ENCODE peak calls at places on chromosomes 16 and 17, in five cellular contexts. T is CD8-positive, alpha-beta T cell; K is left ventricle myocardium inferior; E is upper lobe of right lung; Q is suprapubic skin. D is an unnamed sample.

GRCh38 chr17:75064867-75065561 is 18.0 kb downstream of the KCTD2 start:
- DNase-seq in T (no peak), E (no peak), Q (no peak), K (no peak), D (no peak)

GRCh38 chr17:41619162-41619933 is 5.0 kb downstream of the KRT17 start:
- DNase-seq in T (no peak), K (no peak), E (peak; percentile 48), Q (peak; percentile 57), D (no peak)

GRCh38 chr16:22400899-22401298 is 26.5 kb upstream of the CDR2 start:
- DNase-seq in K (no peak), Q (no peak), T (no peak), E (no peak), D (no peak)

GRCh38 chr16:54526916-54527315 is 240.3 kb upstream of the IRX3 start:
- DNase-seq in T (no peak), K (no peak), E (no peak), Q (no peak), D (no peak)

GRCh38 chr17:4753392-4753791 is 13.7 kb upstream of the CXCL16 start:
- DNase-seq in K (no peak), Q (no peak), E (no peak), T (no peak), D (no peak)

GRCh38 chr16:63080736-63081135 is 1044.5 kb upstream of the CDH8 start:
- DNase-seq in K (no peak), Q (no peak), E (no peak), T (no peak), D (no peak)

GRCh38 chr17:48559609-48560451 is 14.9 kb upstream of the HOXB2 start:
- DNase-seq in K (no peak), E (peak; percentile 38), Q (no peak), T (no peak), D (no peak)

GRCh38 chr17:2170023-2170422 is 115.1 kb downstream of the HIC1 start:
- DNase-seq in K (no peak), T (no peak), E (no peak), Q (no peak), D (peak; percentile 39)

GRCh38 chr16:57577214-57577613 is 34.8 kb downstream of the ADGRG5 start:
- DNase-seq in T (no peak), Q (no peak), E (no peak), K (no peak), D (no peak)

GRCh38 chr17:39167492-39167891 is 1.5 kb upstream of the ARL5C start:
- DNase-seq in T (no peak), K (peak; percentile 50), Q (no peak), E (no peak), D (no peak)

GRCh38 chr16:17499223-17499902 is 28.6 kb upstream of the XYLT1 start:
- DNase-seq in T (no peak), Q (no peak), K (no peak), E (no peak), D (no peak)

GRCh38 chr17:17774009-17774881 is 62.5 kb downstream of the SREBF1 start:
- DNase-seq in Q (no peak), E (no peak), T (no peak), K (peak; percentile 34), D (peak; percentile 83)

GRCh38 chr17:35088647-35088910 is 25.1 kb upstream of the RFFL start:
- DNase-seq in K (no peak), Q (no peak), E (no peak), T (no peak), D (peak; percentile 65)

GRCh38 chr16:81004646-81005353 is 1.9 kb downstream of the CMC2 start:
- DNase-seq in E (no peak), Q (no peak), T (no peak), K (no peak), D (no peak)

GRCh38 chr16:52237823-52238222 is 309.1 kb downstream of the TOX3 start:
- DNase-seq in Q (no peak), T (no peak), K (no peak), E (peak; percentile 36), D (no peak)

GRCh38 chr17:37358098-37358829 is 17.5 kb upstream of the C17orf78 start:
- DNase-seq in E (peak; percentile 78), Q (peak; percentile 75), K (peak; percentile 25), T (peak; percentile 52), D (peak; percentile 57)

GRCh38 chr17:57975044-57975443 is 13.0 kb downstream of the VEZF1 start:
- DNase-seq in K (no peak), Q (no peak), T (no peak), E (no peak), D (no peak)

GRCh38 chr17:82016061-82016874 is 6.4 kb downstream of the CENPX start:
- DNase-seq in T (no peak), K (no peak), E (no peak), Q (no peak), D (no peak)

GRCh38 chr16:533391-534088 is 6.0 kb downstream of the CAPN15 start:
- DNase-seq in E (no peak), Q (no peak), K (no peak), T (no peak), D (peak; percentile 85)

GRCh38 chr16:89791278-89791995 is 25.0 kb downstream of the FANCA start:
- DNase-seq in Q (no peak), T (no peak), K (no peak), E (no peak), D (no peak)

GRCh38 chr16:20598832-20599469 is 22.8 kb upstream of the ACSM2B start:
- DNase-seq in E (no peak), Q (no peak), K (no peak), T (no peak), D (no peak)

GRCh38 chr16:8961811-8962390 is 1.8 kb downstream of the USP7 start:
- DNase-seq in T (no peak), Q (no peak), E (no peak), K (no peak), D (no peak)

GRCh38 chr16:70342016-70342415 is 4.7 kb upstream of the DDX19A start:
- DNase-seq in Q (no peak), T (no peak), E (no peak), K (no peak), D (no peak)

GRCh38 chr17:69485126-69485724 is 70.7 kb downstream of the MAP2K6 start:
- DNase-seq in K (no peak), Q (no peak), T (no peak), E (no peak), D (no peak)

GRCh38 chr17:10144976-10145375 is 53.4 kb downstream of the GAS7 start:
- DNase-seq in Q (no peak), K (no peak), E (no peak), T (no peak), D (no peak)

GRCh38 chr17:30780343-30780742 is 44.1 kb downstream of the CRLF3 start:
- DNase-seq in T (no peak), Q (no peak), K (no peak), E (no peak), D (no peak)

GRCh38 chr16:48335961-48336360 is 49.3 kb downstream of the SIAH1 start:
- DNase-seq in Q (no peak), E (no peak), K (no peak), T (no peak), D (no peak)

DNA sequence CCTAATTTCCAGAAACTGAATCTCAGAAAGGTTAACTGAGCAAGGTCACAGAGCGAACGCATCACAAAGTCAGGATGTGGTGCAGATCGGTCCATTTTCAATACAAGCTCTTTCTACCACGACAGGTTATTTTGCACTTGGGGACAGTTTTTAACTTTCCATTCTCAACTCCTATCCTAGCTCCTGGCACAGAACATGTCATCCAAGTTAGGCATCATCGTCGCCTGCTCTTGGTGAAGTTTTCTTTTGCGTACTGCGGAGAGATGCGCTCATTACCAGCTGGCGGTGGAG is 15.5 kb upstream of the ERN1 start:
- DNase-seq in T (no peak), Q (no peak), E (no peak), K (no peak), D (no peak)
- TF ChIP-seq CTCF in T (no peak), Q (no peak), E (no peak), K (no peak), D (no peak)

GRCh38 chr17:80101160-80101945 is at the start of gene GAA:
- DNase-seq in T (peak; percentile 95), E (peak; percentile 94), Q (peak; percentile 88), K (peak; percentile 87), D (peak; percentile 88)

GRCh38 chr17:80100035-80100323 is 1.4 kb upstream of the GAA start:
- DNase-seq in K (no peak), E (no peak), T (no peak), Q (no peak), D (no peak)

GRCh38 chr17:80101946-80102706 is 745 bp downstream of the GAA start:
- DNase-seq in E (peak; percentile 69), K (no peak), T (no peak), Q (peak; percentile 71), D (no peak)

GRCh38 chr17:80097307-80097630 is 4.1 kb upstream of the GAA start:
- DNase-seq in Q (no peak), K (no peak), T (no peak), E (no peak), D (no peak)

GRCh38 chr17:80099291-80100034 is 1.9 kb upstream of the GAA start:
- DNase-seq in T (no peak), E (no peak), Q (peak; percentile 32), K (no peak), D (no peak)
- H3K36me3 ChIP-seq in T (no peaks in the 10 kb centered on the region), E (no peaks in the 10 kb centered on the region), Q (no peaks in the 10 kb centered on the region), K (no peaks in the 10 kb centered on the region), D (no peaks in the 10 kb centered on the region)

GRCh38 chr16:82672676-82673075 is 45.9 kb downstream of the CDH13 start:
- DNase-seq in Q (no peak), K (no peak), E (no peak), T (no peak), D (no peak)

GRCh38 chr16:82668094-82668493 is 41.3 kb downstream of the CDH13 start:
- DNase-seq in K (no peak), Q (no peak), T (no peak), E (no peak), D (no peak)

GRCh38 chr16:82675300-82675699 is 48.5 kb downstream of the CDH13 start:
- DNase-seq in Q (no peak), T (no peak), E (no peak), K (no peak), D (no peak)

GRCh38 chr16:82667437-82667836 is 40.7 kb downstream of the CDH13 start:
- DNase-seq in E (no peak), K (no peak), Q (no peak), T (no peak), D (no peak)

DNA sequence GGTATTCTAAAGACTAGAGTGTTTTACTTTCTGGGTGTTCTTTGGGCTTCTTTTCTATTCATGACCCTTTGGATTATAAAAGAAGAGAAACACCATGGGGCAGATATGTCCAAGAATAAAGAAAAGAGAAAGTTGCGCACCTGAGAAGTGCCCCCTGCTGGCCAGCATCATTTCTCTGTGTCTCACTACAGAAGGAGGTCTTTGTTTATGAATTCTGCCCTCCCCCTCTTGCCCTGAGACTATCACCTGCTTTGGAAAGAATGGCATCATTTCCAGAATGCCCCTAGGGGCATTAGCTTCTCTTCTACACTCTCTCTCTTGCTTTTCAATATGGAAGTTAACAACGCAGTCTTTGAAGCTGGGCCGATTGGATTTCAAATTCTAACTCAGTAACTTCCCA is 45.0 kb downstream of the CDH13 start:
- DNase-seq in Q (no peak), E (no peak), T (peak; percentile 57), K (no peak), D (peak; percentile 17)
- TF ChIP-seq CTCF in Q (no peak), E (peak; percentile 12), T (peak; percentile 29), K (peak; percentile 32), D (peak; percentile 33)

DNA sequence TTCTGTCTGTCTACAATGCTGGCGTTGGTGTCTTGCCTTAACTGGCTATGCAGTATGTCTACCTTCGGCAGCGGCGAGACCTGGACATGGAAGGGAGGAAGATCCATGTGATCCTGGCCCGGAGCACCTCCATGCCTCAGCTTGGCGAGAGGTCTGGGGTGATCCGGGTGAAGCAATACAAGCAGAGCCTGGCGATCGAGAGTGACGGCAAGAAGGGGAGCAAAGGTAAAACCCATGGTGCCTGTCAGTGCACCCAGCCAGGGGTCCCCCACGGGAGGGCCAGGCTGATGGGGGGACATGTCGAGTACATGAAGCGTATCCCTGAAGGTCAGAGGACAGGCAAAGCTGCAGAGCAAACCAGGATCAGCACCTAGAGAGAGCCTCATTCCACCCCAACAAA is 22.8 kb downstream of the PCTP start:
- DNase-seq in E (no peak), T (no peak), Q (no peak), K (no peak), D (no peak)
- H3K36me3 ChIP-seq in E (peaks cover 66% of the 10 kb centered on the region), T (no peaks in the 10 kb centered on the region), Q (peaks cover 40% of the 10 kb centered on the region), K (peaks cover 73% of the 10 kb centered on the region), D (no peaks in the 10 kb centered on the region)

D was measured in transverse colon.